ENCODE peak calls at places on chromosomes 13 and 19, in eight cellular contexts. O is spleen, V is A549, D is ovary, I is lower leg skin, J is uterus, A is right lobe of liver, R is H1. F is an unnamed sample.

GRCh38 chr19:19105365-19106060 is 32.8 kb downstream of the TMEM161A start:
- DNase-seq in O (no peak), V (peak; percentile 72), D (peak; percentile 87), I (no peak), J (peak; percentile 84), A (peak; percentile 47), R (peak; percentile 88), F (peak; percentile 54)

GRCh38 chr13:26460652-26461051 is 96.8 kb upstream of the WASF3 start:
- DNase-seq in O (no peak), V (no peak), D (peak; percentile 45), I (no peak), J (peak; percentile 56), A (no peak), R (no peak), F (peak; percentile 94)

GRCh38 chr19:18442941-18443340 is 5.0 kb upstream of the ISYNA1 start:
- DNase-seq in O (no peak), V (no peak), D (no peak), I (no peak), J (no peak), A (no peak), R (no peak), F (no peak)

GRCh38 chr13:34087791-34088190 is 269.8 kb downstream of the RFC3 start:
- DNase-seq in O (no peak), V (no peak), D (no peak), I (no peak), J (no peak), A (no peak), R (no peak), F (no peak)

GRCh38 chr13:112940236-112940635 is 28.8 kb upstream of the MCF2L start:
- DNase-seq in O (peak; percentile 77), V (no peak), D (no peak), I (no peak), J (no peak), A (peak; percentile 39), R (no peak), F (no peak)

GRCh38 chr19:2260341-2260751 is 4.1 kb upstream of the JSRP1 start:
- DNase-seq in O (no peak), V (no peak), D (no peak), I (no peak), J (no peak), A (no peak), R (no peak), F (no peak)

GRCh38 chr19:6738726-6739389 is 622 bp upstream of the TRIP10 start:
- DNase-seq in O (peak; percentile 90), V (no peak), D (peak; percentile 67), I (peak; percentile 51), J (peak; percentile 64), A (no peak), R (peak; percentile 76), F (peak; percentile 69)

GRCh38 chr19:42628411-42629135 is 33.8 kb upstream of the CEACAM8 start:
- DNase-seq in O (no peak), V (no peak), D (no peak), I (no peak), J (no peak), A (no peak), R (no peak), F (no peak)

GRCh38 chr13:58619396-58620113 is 988.0 kb downstream of the PCDH17 start:
- DNase-seq in O (no peak), V (no peak), D (no peak), I (no peak), J (no peak), A (no peak), R (no peak), F (no peak)

GRCh38 chr13:71054358-71054757 is 812.6 kb downstream of the DACH1 start:
- DNase-seq in O (no peak), V (no peak), D (no peak), I (no peak), J (no peak), A (no peak), R (no peak), F (no peak)

GRCh38 chr13:75480691-75481175 is 1.2 kb downstream of the TBC1D4 start:
- DNase-seq in O (peak; percentile 79), V (peak; percentile 59), D (peak; percentile 65), I (peak; percentile 75), J (peak; percentile 31), A (peak; percentile 54), R (peak; percentile 61), F (peak; percentile 53)

GRCh38 chr13:40345654-40346372 is 320.6 kb downstream of the FOXO1 start:
- DNase-seq in O (peak; percentile 81), V (no peak), D (no peak), I (no peak), J (peak; percentile 58), A (peak; percentile 91), R (peak; percentile 52), F (peak; percentile 30)

GRCh38 chr13:21012841-21013681 is 48.3 kb downstream of the LATS2 start:
- DNase-seq in O (no peak), V (no peak), D (no peak), I (no peak), J (no peak), A (peak; percentile 28), R (no peak), F (no peak)

GRCh38 chr19:18699403-18700054 is 16.0 kb downstream of the CRTC1 start:
- DNase-seq in O (no peak), V (no peak), D (no peak), I (no peak), J (no peak), A (no peak), R (no peak), F (no peak)

GRCh38 chr19:3671680-3672574 is 28.3 kb downstream of the PIP5K1C start:
- DNase-seq in O (no peak), V (no peak), D (no peak), I (no peak), J (peak; percentile 49), A (no peak), R (no peak), F (peak; percentile 59)

GRCh38 chr13:66341978-66342377 is 888.2 kb downstream of the PCDH9 start:
- DNase-seq in O (no peak), V (no peak), D (no peak), I (no peak), J (no peak), A (no peak), R (no peak), F (no peak)

GRCh38 chr13:71312923-71313322 is 554.1 kb downstream of the DACH1 start:
- DNase-seq in O (no peak), V (no peak), D (no peak), I (no peak), J (no peak), A (no peak), R (no peak), F (no peak)

GRCh38 chr19:8973501-8974091 is 36.6 kb downstream of the MUC16 start:
- DNase-seq in O (no peak), V (peak; percentile 6), D (no peak), I (no peak), J (no peak), A (no peak), R (no peak), F (no peak)

GRCh38 chr19:30648321-30648720 is 276.1 kb downstream of the ZNF536 start:
- DNase-seq in O (no peak), V (no peak), D (no peak), I (no peak), J (no peak), A (no peak), R (no peak), F (no peak)

GRCh38 chr13:94433055-94433947 is 46.2 kb downstream of the DCT start:
- DNase-seq in O (no peak), V (no peak), D (no peak), I (no peak), J (no peak), A (no peak), R (peak; percentile 46), F (no peak)

GRCh38 chr13:53206455-53206854 is 177.8 kb downstream of the OLFM4 start:
- DNase-seq in O (no peak), V (peak; percentile 7), D (no peak), I (no peak), J (no peak), A (no peak), R (no peak), F (no peak)

GRCh38 chr13:113668491-113668971 is 1.5 kb downstream of the GRK1 start:
- DNase-seq in O (peak; percentile 58), V (no peak), D (peak; percentile 2), I (no peak), J (peak; percentile 5), A (peak; percentile 32), R (no peak), F (peak; percentile 12)

GRCh38 chr13:78658630-78659449 is at the start of gene OBI1:
- DNase-seq in O (peak; percentile 98), V (peak; percentile 86), D (peak; percentile 82), I (peak; percentile 91), J (peak; percentile 89), A (peak; percentile 97), R (peak; percentile 90), F (peak; percentile 93)
- TF ChIP-seq POLR2A in O (peak; percentile 29), V (peak; percentile 42), D (no peak), I (no peak), J (peak; percentile 56), A (peak; percentile 68), R (peak; percentile 83), F (peak; percentile 39)

GRCh38 chr19:50025022-50025793 is at the start of gene VRK3:
- DNase-seq in O (peak; percentile 100), V (peak; percentile 100), D (peak; percentile 99), I (peak; percentile 99), J (peak; percentile 99), A (peak; percentile 100), R (peak; percentile 93), F (peak; percentile 99)
- TF ChIP-seq POLR2A in O (peak; percentile 47), V (peak; percentile 81), D (peak; percentile 69), I (peak; percentile 35), J (peak; percentile 72), A (peak; percentile 68), R (peak; percentile 19), F (no peak)

DNA sequence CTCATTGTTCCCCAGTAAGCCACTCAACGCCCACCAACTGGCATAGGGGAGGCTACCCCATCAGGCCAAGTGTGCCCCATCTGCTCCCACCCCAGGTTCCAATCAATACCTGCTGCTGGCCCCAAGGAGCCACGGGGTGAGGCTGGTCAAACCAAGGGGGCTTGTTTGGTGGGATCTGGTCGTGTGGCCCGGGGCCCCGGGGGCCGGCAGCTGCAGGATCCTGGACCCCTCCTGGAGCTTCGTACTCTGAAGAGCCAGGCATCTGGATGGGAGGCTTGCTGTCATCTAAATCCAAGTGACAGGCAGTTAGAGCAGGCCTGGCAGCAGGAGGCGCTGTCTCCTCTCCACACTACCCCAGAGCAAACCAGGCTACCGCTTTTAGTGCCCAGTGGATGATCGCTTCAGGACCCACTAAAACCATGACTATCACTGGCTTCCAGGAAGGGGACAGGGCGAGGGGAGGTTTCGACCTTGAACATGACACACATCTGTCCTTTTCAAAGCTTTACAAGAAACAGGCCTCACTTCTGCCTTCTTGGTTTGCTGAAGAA is 14.2 kb downstream of the CHERP start:
- DNase-seq in O (no peak), V (peak; percentile 31), D (no peak), I (no peak), J (no peak), A (no peak), R (peak; percentile 70), F (no peak)
- TF ChIP-seq POLR2A in O (no peak), V (no peak), D (no peak), I (no peak), J (no peak), A (no peak), R (no peak), F (no peak)

DNA sequence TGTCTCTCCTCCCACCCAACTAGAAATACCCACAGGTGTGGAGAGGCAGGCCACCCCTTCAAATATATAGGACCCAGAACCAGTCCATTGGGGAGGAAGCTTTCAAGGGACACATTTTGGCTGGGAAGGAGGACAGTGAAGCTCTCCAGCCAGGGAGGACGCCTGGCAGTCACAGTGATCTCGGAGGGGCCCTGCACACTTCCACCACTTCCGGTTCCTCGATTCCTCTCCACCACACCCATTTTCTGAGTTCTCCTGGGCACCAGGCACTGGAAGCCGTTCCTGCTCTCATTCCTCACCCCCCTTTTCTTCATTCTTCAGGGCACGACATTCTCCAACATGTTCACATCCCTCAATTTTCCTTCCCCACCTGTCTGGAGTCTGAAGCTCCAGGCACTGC is 30.4 kb upstream of the CEACAM21 start:
- DNase-seq in O (no peak), V (no peak), D (no peak), I (no peak), J (no peak), A (no peak), R (no peak), F (no peak)
- TF ChIP-seq POLR2A in O (no peak), V (no peak), D (no peak), I (no peak), J (no peak), A (no peak), R (no peak), F (no peak)

F was measured in heart left ventricle.